ENCODE peak calls at places on chromosomes 12 and 14, in eight cellular contexts. M is renal cortical epithelial cell; V is mesothelial cell of epicardium; C is stimulated activated CD4-positive, alpha-beta T cell treated with anti-CD3 and anti-CD28 coated beads, Interleukin-4, amount 100 ng/mL, for 24 hours; S is myocyte; L is HCT116; T is NCI-H1436; I is retina. F is an unnamed sample.

GRCh38 chr12:96578526-96579125 is 89.2 kb downstream of the CFAP54 start:
- DNase-seq in M (peak; percentile 61), V (no peak), C (no peak), S (peak; percentile 67), L (peak; percentile 54), T (peak; percentile 72), I (peak; percentile 12), F (peak; percentile 65)

GRCh38 chr14:94119071-94119470 is 8.5 kb downstream of the IFI27 start:
- DNase-seq in M (no peak), V (no peak), C (no peak), S (no peak), L (no peak), T (no peak), I (no peak), F (no peak)

GRCh38 chr14:27427796-27428195 is 830.0 kb upstream of the NOVA1 start:
- DNase-seq in M (peak; percentile 87), V (no peak), C (no peak), S (no peak), L (no peak), T (no peak), I (no peak), F (no peak)

GRCh38 chr12:94855853-94856252 is 147.6 kb downstream of the NDUFA12 start:
- DNase-seq in M (no peak), V (no peak), C (no peak), S (no peak), L (no peak), T (no peak), I (no peak), F (no peak)

GRCh38 chr12:60100852-60101251 is 505.0 kb downstream of the SLC16A7 start:
- DNase-seq in M (peak; percentile 6), V (no peak), C (no peak), S (no peak), L (no peak), T (no peak), I (no peak), F (no peak)

GRCh38 chr12:46219892-46220655 is 48.8 kb downstream of the SLC38A1 start:
- DNase-seq in M (peak; percentile 94), V (no peak), C (peak; percentile 73), S (peak; percentile 56), L (peak; percentile 68), T (no peak), I (no peak), F (peak; percentile 73)

GRCh38 chr14:43901950-43902349 is 605.1 kb downstream of the FSCB start:
- DNase-seq in M (no peak), V (no peak), C (no peak), S (no peak), L (no peak), T (no peak), I (no peak), F (no peak)

GRCh38 chr12:78210494-78210860 is 379.8 kb downstream of the NAV3 start:
- DNase-seq in M (peak; percentile 76), V (no peak), C (no peak), S (peak; percentile 5), L (no peak), T (no peak), I (no peak), F (no peak)

GRCh38 chr12:34218193-34219045 is 196.1 kb downstream of the ALG10 start:
- DNase-seq in M (peak; percentile 48), V (no peak), C (peak; percentile 67), S (peak; percentile 73), L (peak; percentile 52), T (peak; percentile 47), I (peak; percentile 3), F (peak; percentile 70)

F was measured in CD4-positive, CD25-positive, alpha-beta regulatory T cell.